ENCODE peak calls at places on chromosome 6, in nine cellular contexts. One of them, this sample, is unnamed. For H3K9me2 and H3K9me3, the result is how much of the 10 kb centered on the place peaks cover.

GRCh38 chr6:137823826-137824501 is 43.1 kb upstream of the TNFAIP3 start:
- DNase-seq in PC-9: no peak
- DNase-seq in OCI-LY7: no peak
- DNase-seq in GM23248: peak
- DNase-seq in HCT116: no peak
- DNase-seq in SK-N-SH: peak
- DNase-seq in MM.1S: no peak
- DNase-seq in hepatocyte: peak
- DNase-seq in PC-3: no peak
- DNase-seq in this sample: no peak

GRCh38 chr6:3742426-3743344 is 8.8 kb downstream of the PXDC1 start:
- DNase-seq in MM.1S: peak
- DNase-seq in GM23248: peak
- DNase-seq in HCT116: peak
- DNase-seq in SK-N-SH: peak
- DNase-seq in OCI-LY7: peak
- DNase-seq in hepatocyte: peak
- DNase-seq in PC-3: peak
- DNase-seq in PC-9: peak
- DNase-seq in this sample: peak

GRCh38 chr6:159451051-159451450 is 242.0 kb downstream of the SOD2 start:
- DNase-seq in HCT116: no peak
- DNase-seq in PC-3: no peak
- DNase-seq in PC-9: no peak
- DNase-seq in GM23248: peak
- DNase-seq in OCI-LY7: no peak
- DNase-seq in SK-N-SH: no peak
- DNase-seq in hepatocyte: peak
- DNase-seq in MM.1S: no peak
- DNase-seq in this sample: no peak

GRCh38 chr6:72738091-72738490 is 116.2 kb downstream of the KCNQ5 start:
- DNase-seq in OCI-LY7: no peak
- DNase-seq in PC-9: no peak
- DNase-seq in SK-N-SH: no peak
- DNase-seq in HCT116: no peak
- DNase-seq in MM.1S: no peak
- DNase-seq in hepatocyte: no peak
- DNase-seq in GM23248: peak
- DNase-seq in PC-3: no peak
- DNase-seq in this sample: no peak

GRCh38 chr6:21448485-21449109 is 145.0 kb upstream of the SOX4 start:
- DNase-seq in PC-9: no peak
- DNase-seq in SK-N-SH: no peak
- DNase-seq in GM23248: no peak
- DNase-seq in OCI-LY7: no peak
- DNase-seq in MM.1S: no peak
- DNase-seq in HCT116: no peak
- DNase-seq in hepatocyte: no peak
- DNase-seq in PC-3: no peak
- DNase-seq in this sample: no peak

GRCh38 chr6:84461461-84461860 is 234.0 kb upstream of the CEP162 start:
- DNase-seq in hepatocyte: no peak
- DNase-seq in PC-3: no peak
- DNase-seq in HCT116: no peak
- DNase-seq in GM23248: no peak
- DNase-seq in MM.1S: no peak
- DNase-seq in PC-9: no peak
- DNase-seq in OCI-LY7: no peak
- DNase-seq in SK-N-SH: no peak
- DNase-seq in this sample: no peak

GRCh38 chr6:75382634-75382900 is 98.0 kb upstream of the TMEM30A start:
- DNase-seq in HCT116: no peak
- DNase-seq in GM23248: no peak
- DNase-seq in PC-3: no peak
- DNase-seq in hepatocyte: no peak
- DNase-seq in MM.1S: no peak
- DNase-seq in PC-9: no peak
- DNase-seq in SK-N-SH: no peak
- DNase-seq in OCI-LY7: no peak
- DNase-seq in this sample: no peak

GRCh38 chr6:17397764-17398194 is 4.4 kb downstream of the CAP2 start:
- DNase-seq in PC-9: peak
- DNase-seq in SK-N-SH: no peak
- DNase-seq in PC-3: peak
- DNase-seq in GM23248: peak
- DNase-seq in OCI-LY7: no peak
- DNase-seq in HCT116: no peak
- DNase-seq in hepatocyte: no peak
- DNase-seq in MM.1S: no peak
- DNase-seq in this sample: no peak

GRCh38 chr6:44503471-44503870 is 116.0 kb downstream of the CDC5L start:
- DNase-seq in MM.1S: no peak
- DNase-seq in PC-9: no peak
- DNase-seq in HCT116: no peak
- DNase-seq in SK-N-SH: no peak
- DNase-seq in hepatocyte: no peak
- DNase-seq in GM23248: no peak
- DNase-seq in PC-3: no peak
- DNase-seq in OCI-LY7: no peak
- DNase-seq in this sample: no peak
- H3K9me2 ChIP-seq in MM.1S: under half
- H3K9me2 ChIP-seq in PC-9: under half
- H3K9me2 ChIP-seq in HCT116: under half
- H3K9me2 ChIP-seq in SK-N-SH: under half
- H3K9me2 ChIP-seq in hepatocyte: under half
- H3K9me2 ChIP-seq in GM23248: under half
- H3K9me2 ChIP-seq in PC-3: under half
- H3K9me2 ChIP-seq in OCI-LY7: under half
- H3K9me2 ChIP-seq in this sample: under half

GRCh38 chr6:1895721-1896120 is 286.0 kb downstream of the FOXC1 start:
- DNase-seq in MM.1S: no peak
- DNase-seq in OCI-LY7: no peak
- DNase-seq in GM23248: no peak
- DNase-seq in PC-3: peak
- DNase-seq in PC-9: no peak
- DNase-seq in HCT116: no peak
- DNase-seq in SK-N-SH: no peak
- DNase-seq in hepatocyte: no peak
- DNase-seq in this sample: no peak
- H3K9me3 ChIP-seq in MM.1S: under half
- H3K9me3 ChIP-seq in OCI-LY7: under half
- H3K9me3 ChIP-seq in GM23248: under half
- H3K9me3 ChIP-seq in PC-3: under half
- H3K9me3 ChIP-seq in PC-9: under half
- H3K9me3 ChIP-seq in HCT116: under half
- H3K9me3 ChIP-seq in SK-N-SH: under half
- H3K9me3 ChIP-seq in hepatocyte: under half
- H3K9me3 ChIP-seq in this sample: under half

DNA sequence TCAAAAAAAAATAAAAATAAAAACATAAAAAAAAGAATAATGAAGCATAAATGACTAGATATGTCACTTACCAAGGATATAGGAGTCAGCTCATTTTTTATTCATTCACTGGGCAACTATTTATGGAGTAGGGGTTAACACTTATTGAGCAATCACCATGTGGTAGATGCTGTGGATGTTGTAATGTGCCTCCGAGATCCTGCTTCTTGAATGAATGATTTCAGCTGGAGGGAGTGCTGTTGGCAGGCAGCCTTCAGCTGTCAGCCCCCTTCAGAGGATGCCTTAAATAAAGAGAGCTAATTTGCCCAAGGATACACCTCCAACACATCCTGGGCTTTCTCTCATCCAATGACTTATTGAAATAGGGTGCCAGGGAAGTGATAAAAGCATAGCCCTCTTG is 229.5 kb upstream of the DTNBP1 start:
- DNase-seq in PC-9: no peak
- DNase-seq in SK-N-SH: no peak
- DNase-seq in MM.1S: no peak
- DNase-seq in hepatocyte: no peak
- DNase-seq in OCI-LY7: no peak
- DNase-seq in GM23248: peak
- DNase-seq in HCT116: no peak
- DNase-seq in PC-3: no peak
- DNase-seq in this sample: no peak
- H3K9me2 ChIP-seq in PC-9: under half
- H3K9me2 ChIP-seq in SK-N-SH: under half
- H3K9me2 ChIP-seq in MM.1S: under half
- H3K9me2 ChIP-seq in hepatocyte: under half
- H3K9me2 ChIP-seq in OCI-LY7: under half
- H3K9me2 ChIP-seq in GM23248: under half
- H3K9me2 ChIP-seq in HCT116: under half
- H3K9me2 ChIP-seq in PC-3: under half
- H3K9me2 ChIP-seq in this sample: under half

DNA sequence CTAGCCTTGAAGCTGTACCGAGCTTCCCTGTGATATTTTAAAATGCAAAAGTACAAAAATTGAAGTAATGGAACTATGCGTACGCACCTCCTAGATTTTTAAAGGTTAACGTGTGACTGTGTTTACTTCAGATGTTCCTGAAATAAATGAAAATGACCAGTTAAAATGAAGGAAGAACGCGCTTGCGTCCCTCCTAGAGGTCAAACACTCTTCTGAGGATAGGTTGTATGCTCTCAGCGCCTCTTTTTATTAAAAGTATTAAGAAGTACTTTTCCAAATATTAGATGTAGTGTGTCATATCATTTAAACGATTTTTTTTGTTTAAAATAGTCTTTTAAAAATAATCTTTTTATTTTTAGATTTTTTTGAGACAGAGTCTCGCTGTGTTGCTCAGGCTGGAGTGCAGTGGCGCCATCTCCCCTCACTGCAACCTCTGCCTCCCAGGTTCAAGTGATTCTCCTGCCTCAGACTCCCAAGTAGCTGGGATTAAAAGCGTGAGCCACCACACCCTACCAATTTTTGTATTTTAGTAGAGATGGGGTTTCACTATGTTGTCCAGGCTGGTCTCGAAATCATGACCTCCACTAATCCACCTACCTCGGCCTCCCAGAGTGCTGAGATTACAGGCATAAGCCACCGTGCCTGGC is 30.6 kb downstream of the TRIM38 start:
- DNase-seq in GM23248: no peak
- DNase-seq in OCI-LY7: no peak
- DNase-seq in PC-9: no peak
- DNase-seq in SK-N-SH: peak
- DNase-seq in HCT116: no peak
- DNase-seq in hepatocyte: no peak
- DNase-seq in MM.1S: no peak
- DNase-seq in PC-3: no peak
- DNase-seq in this sample: peak
- H3K9me3 ChIP-seq in GM23248: under half
- H3K9me3 ChIP-seq in OCI-LY7: under half
- H3K9me3 ChIP-seq in PC-9: under half
- H3K9me3 ChIP-seq in SK-N-SH: under half
- H3K9me3 ChIP-seq in HCT116: under half
- H3K9me3 ChIP-seq in hepatocyte: under half
- H3K9me3 ChIP-seq in MM.1S: under half
- H3K9me3 ChIP-seq in PC-3: under half
- H3K9me3 ChIP-seq in this sample: under half

DNA sequence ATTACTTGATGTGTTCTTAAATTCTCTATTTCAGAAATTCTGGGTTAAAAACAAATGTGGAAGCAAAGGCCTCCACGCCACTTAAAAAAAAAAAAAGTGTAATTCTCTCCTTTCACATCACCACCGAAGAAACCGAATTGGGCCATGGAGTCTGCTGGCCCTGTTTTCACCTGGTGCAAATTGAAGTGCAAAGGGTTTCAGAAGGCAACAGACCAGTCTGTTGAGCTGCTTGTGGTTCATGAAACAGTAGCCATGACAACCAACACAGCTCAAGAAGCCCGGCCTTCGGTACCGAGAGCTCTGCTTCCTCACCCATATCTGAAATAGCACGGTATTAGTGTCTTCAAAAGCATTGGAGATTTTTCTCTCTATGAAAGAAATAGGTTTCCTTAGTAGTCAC is 63.1 kb downstream of the GMPR start:
- DNase-seq in HCT116: no peak
- DNase-seq in PC-3: no peak
- DNase-seq in MM.1S: peak
- DNase-seq in OCI-LY7: no peak
- DNase-seq in SK-N-SH: no peak
- DNase-seq in hepatocyte: no peak
- DNase-seq in GM23248: no peak
- DNase-seq in PC-9: no peak
- DNase-seq in this sample: no peak
- H3K9me2 ChIP-seq in HCT116: under half
- H3K9me2 ChIP-seq in PC-3: under half
- H3K9me2 ChIP-seq in MM.1S: under half
- H3K9me2 ChIP-seq in OCI-LY7: under half
- H3K9me2 ChIP-seq in SK-N-SH: under half
- H3K9me2 ChIP-seq in hepatocyte: under half
- H3K9me2 ChIP-seq in GM23248: under half
- H3K9me2 ChIP-seq in PC-9: under half
- H3K9me2 ChIP-seq in this sample: under half

GRCh38 chr6:35906499-35906846 is 14.4 kb downstream of the SRPK1 start:
- DNase-seq in OCI-LY7: no peak
- DNase-seq in PC-3: no peak
- DNase-seq in HCT116: no peak
- DNase-seq in SK-N-SH: no peak
- DNase-seq in PC-9: no peak
- DNase-seq in hepatocyte: no peak
- DNase-seq in GM23248: no peak
- DNase-seq in MM.1S: no peak
- DNase-seq in this sample: no peak

GRCh38 chr6:35907750-35908149 is 13.1 kb downstream of the SRPK1 start:
- DNase-seq in SK-N-SH: no peak
- DNase-seq in hepatocyte: no peak
- DNase-seq in HCT116: no peak
- DNase-seq in PC-9: no peak
- DNase-seq in MM.1S: no peak
- DNase-seq in OCI-LY7: no peak
- DNase-seq in GM23248: no peak
- DNase-seq in PC-3: no peak
- DNase-seq in this sample: peak

GRCh38 chr6:35916056-35916455 is 4.8 kb downstream of the SRPK1 start:
- DNase-seq in PC-9: no peak
- DNase-seq in GM23248: no peak
- DNase-seq in OCI-LY7: no peak
- DNase-seq in SK-N-SH: no peak
- DNase-seq in hepatocyte: no peak
- DNase-seq in PC-3: no peak
- DNase-seq in MM.1S: no peak
- DNase-seq in HCT116: no peak
- DNase-seq in this sample: no peak

GRCh38 chr6:35911871-35912653 is 8.8 kb downstream of the SRPK1 start:
- DNase-seq in PC-3: peak
- DNase-seq in SK-N-SH: no peak
- DNase-seq in HCT116: no peak
- DNase-seq in hepatocyte: no peak
- DNase-seq in GM23248: peak
- DNase-seq in OCI-LY7: no peak
- DNase-seq in MM.1S: no peak
- DNase-seq in PC-9: no peak
- DNase-seq in this sample: no peak
- H3K9me3 ChIP-seq in PC-3: under half
- H3K9me3 ChIP-seq in SK-N-SH: under half
- H3K9me3 ChIP-seq in HCT116: under half
- H3K9me3 ChIP-seq in hepatocyte: under half
- H3K9me3 ChIP-seq in GM23248: under half
- H3K9me3 ChIP-seq in OCI-LY7: under half
- H3K9me3 ChIP-seq in MM.1S: under half
- H3K9me3 ChIP-seq in PC-9: under half
- H3K9me3 ChIP-seq in this sample: under half

DNA sequence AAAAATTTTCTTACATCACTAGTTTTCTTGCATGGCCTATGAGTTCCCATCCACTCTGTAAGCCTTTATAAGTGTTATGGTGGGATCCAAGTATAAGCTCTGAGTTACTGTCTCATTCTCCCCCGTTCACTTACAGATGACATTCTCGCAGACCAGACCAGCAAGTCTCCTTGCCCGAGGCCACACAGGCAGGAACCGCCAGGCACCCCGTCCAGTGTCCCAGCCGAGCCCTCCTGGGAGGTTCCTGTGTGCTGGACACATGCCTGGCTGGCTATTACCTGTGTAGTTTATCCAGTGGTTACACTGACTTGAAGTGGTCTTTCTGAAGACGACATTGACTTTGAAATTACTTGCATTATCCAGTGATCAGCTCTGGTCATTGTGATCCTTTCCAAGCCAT is 234.8 kb upstream of the QKI start:
- DNase-seq in GM23248: no peak
- DNase-seq in hepatocyte: no peak
- DNase-seq in PC-3: no peak
- DNase-seq in SK-N-SH: no peak
- DNase-seq in OCI-LY7: no peak
- DNase-seq in HCT116: no peak
- DNase-seq in MM.1S: no peak
- DNase-seq in PC-9: no peak
- DNase-seq in this sample: no peak
- H3K9me2 ChIP-seq in GM23248: under half
- H3K9me2 ChIP-seq in hepatocyte: under half
- H3K9me2 ChIP-seq in PC-3: under half
- H3K9me2 ChIP-seq in SK-N-SH: under half
- H3K9me2 ChIP-seq in OCI-LY7: under half
- H3K9me2 ChIP-seq in HCT116: under half
- H3K9me2 ChIP-seq in MM.1S: under half
- H3K9me2 ChIP-seq in PC-9: under half
- H3K9me2 ChIP-seq in this sample: under half

This sample was measured in Karpas-422.